ENCODE peak calls at places on chromosomes 2 and 18, in six cellular contexts. T is astrocyte, R is DND-41, H is uterus, P is endothelial cell of umbilical vein, Q is esophagus squamous epithelium. C is an unnamed sample.

GRCh38 chr18:46155652-46156051 is 51.5 kb downstream of the HAUS1 start:
- DNase-seq in T (peak; percentile 93), R (peak; percentile 86), H (no peak), P (no peak), Q (no peak), C (peak; percentile 85)

GRCh38 chr18:59556265-59556664 is 141.0 kb downstream of the CCBE1 start:
- DNase-seq in T (peak; percentile 62), R (no peak), H (no peak), P (no peak), Q (no peak), C (peak; percentile 75)

GRCh38 chr2:110114007-110114591 is 1.5 kb downstream of the MALL start:
- DNase-seq in T (no peak), R (peak; percentile 41), H (no peak), P (peak; percentile 59), Q (no peak), C (no peak)

GRCh38 chr2:238420878-238421694 is 5.6 kb upstream of the ASB1 start:
- DNase-seq in T (no peak), R (no peak), H (no peak), P (peak; percentile 82), Q (no peak), C (no peak)

GRCh38 chr2:86787701-86788100 is 3.0 kb downstream of the CD8A start:
- DNase-seq in T (no peak), R (no peak), H (no peak), P (no peak), Q (no peak), C (peak; percentile 29)

GRCh38 chr2:86160156-86160952 is 34.9 kb downstream of the IMMT start:
- DNase-seq in T (peak; percentile 10), R (no peak), H (no peak), P (no peak), Q (no peak), C (no peak)

GRCh38 chr2:43032248-43032893 is 194.0 kb downstream of the ZFP36L2 start:
- DNase-seq in T (no peak), R (no peak), H (peak; percentile 87), P (peak; percentile 33), Q (no peak), C (peak; percentile 78)

GRCh38 chr2:181077128-181077709 is 96.8 kb downstream of the UBE2E3 start:
- DNase-seq in T (peak; percentile 42), R (no peak), H (no peak), P (peak; percentile 56), Q (no peak), C (peak; percentile 77)

GRCh38 chr18:53799134-53799533 is 425.3 kb downstream of the MBD2 start:
- DNase-seq in T (peak; percentile 39), R (no peak), H (no peak), P (no peak), Q (no peak), C (peak; percentile 68)

GRCh38 chr18:43501099-43501498 is 223.8 kb upstream of the SYT4 start:
- DNase-seq in T (no peak), R (no peak), H (no peak), P (no peak), Q (no peak), C (no peak)

GRCh38 chr2:149050188-149050587 is 11.7 kb downstream of the LYPD6B start:
- DNase-seq in T (peak; percentile 25), R (no peak), H (no peak), P (no peak), Q (no peak), C (peak; percentile 17)

GRCh38 chr2:61255580-61256437 is 93.8 kb downstream of the C2orf74 start:
- DNase-seq in T (peak; percentile 91), R (no peak), H (no peak), P (peak; percentile 86), Q (no peak), C (peak; percentile 86)

GRCh38 chr2:192585418-192585817 is 390.7 kb upstream of the TMEFF2 start:
- DNase-seq in T (peak; percentile 12), R (no peak), H (no peak), P (no peak), Q (no peak), C (no peak)

GRCh38 chr2:112164876-112165275 is 26.7 kb downstream of the FBLN7 start:
- DNase-seq in T (no peak), R (no peak), H (no peak), P (no peak), Q (no peak), C (no peak)

GRCh38 chr18:12839057-12839525 is 44.9 kb downstream of the PTPN2 start:
- DNase-seq in T (no peak), R (no peak), H (no peak), P (no peak), Q (no peak), C (no peak)

GRCh38 chr2:237673130-237673921 is 45.9 kb downstream of the LRRFIP1 start:
- DNase-seq in T (peak; percentile 59), R (peak; percentile 90), H (no peak), P (peak; percentile 74), Q (peak; percentile 60), C (peak; percentile 56)

GRCh38 chr2:159879061-159879604 is 81.1 kb upstream of the CD302 start:
- DNase-seq in T (peak; percentile 66), R (no peak), H (peak; percentile 16), P (peak; percentile 6), Q (no peak), C (peak; percentile 78)

GRCh38 chr2:120442923-120443571 is 97.1 kb downstream of the INHBB start:
- DNase-seq in T (no peak), R (no peak), H (no peak), P (no peak), Q (no peak), C (no peak)

GRCh38 chr18:6628189-6628588 is 101.3 kb upstream of the ARHGAP28 start:
- DNase-seq in T (no peak), R (no peak), H (no peak), P (no peak), Q (no peak), C (peak; percentile 3)

GRCh38 chr2:113822087-113822805 is 65.8 kb upstream of the SLC35F5 start:
- DNase-seq in T (no peak), R (no peak), H (no peak), P (no peak), Q (no peak), C (no peak)

GRCh38 chr2:174337337-174338154 is 2.8 kb downstream of the SP9 start:
- DNase-seq in T (peak; percentile 52), R (peak; percentile 50), H (no peak), P (peak; percentile 46), Q (no peak), C (no peak)

DNA sequence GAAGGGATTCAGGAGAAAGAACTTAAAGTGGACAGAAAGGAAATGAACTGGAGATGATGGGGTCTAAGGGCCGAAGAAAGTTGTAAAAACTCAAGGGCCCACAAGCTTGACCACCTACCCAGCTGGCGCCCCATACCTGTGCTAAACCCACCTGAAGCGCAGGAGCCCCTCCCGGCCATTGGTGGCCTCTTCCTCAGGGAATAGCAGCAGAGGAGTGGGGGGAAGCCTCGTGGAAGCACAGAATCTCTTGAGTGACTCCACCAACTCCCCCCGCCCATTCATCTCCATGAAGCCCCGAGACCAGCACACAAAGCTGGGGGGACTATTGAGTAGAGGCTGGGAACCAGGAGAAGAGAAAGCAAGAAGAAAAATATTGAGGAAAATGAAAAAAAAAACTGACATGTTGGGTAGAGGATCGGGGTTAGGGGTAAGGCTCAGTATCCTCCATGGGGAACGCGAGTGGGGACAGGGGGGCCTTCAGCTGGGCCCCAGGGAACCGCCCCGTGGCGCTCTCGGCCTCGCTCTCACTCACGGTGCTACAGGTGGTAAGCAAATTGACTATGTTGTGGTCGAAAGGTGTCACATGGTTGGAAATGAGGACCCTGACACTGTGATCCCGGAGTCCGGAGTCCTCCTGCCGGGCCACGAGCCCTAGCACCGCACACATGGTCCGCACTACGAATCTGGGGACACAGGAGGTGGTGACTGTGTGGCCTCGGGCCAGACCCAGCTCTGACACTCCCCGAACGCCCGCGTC is 728 bp downstream of the AUP1 start:
- DNase-seq in T (no peak), R (no peak), H (no peak), P (no peak), Q (no peak), C (no peak)
- TF ChIP-seq CTCF in T (no peak), R (peak; percentile 13), H (no peak), P (no peak), Q (no peak), C (no peak)

GRCh38 chr2:68418419-68418818 is 48.7 kb downstream of the FBXO48 start:
- DNase-seq in T (no peak), R (no peak), H (no peak), P (no peak), Q (no peak), C (no peak)

GRCh38 chr2:68417931-68418330 is 49.2 kb downstream of the FBXO48 start:
- DNase-seq in T (no peak), R (no peak), H (no peak), P (no peak), Q (no peak), C (no peak)

GRCh38 chr2:68416081-68416675 is 50.9 kb downstream of the FBXO48 start:
- DNase-seq in T (no peak), R (no peak), H (no peak), P (no peak), Q (no peak), C (no peak)

GRCh38 chr2:68420254-68420910 is 46.7 kb downstream of the FBXO48 start:
- DNase-seq in T (no peak), R (peak; percentile 41), H (no peak), P (no peak), Q (no peak), C (peak; percentile 31)

GRCh38 chr2:68418855-68419254 is 48.2 kb downstream of the FBXO48 start:
- DNase-seq in T (no peak), R (peak; percentile 44), H (no peak), P (no peak), Q (no peak), C (no peak)
- H3K4me3 ChIP-seq in T (no peak overlapping the region), R (no peak overlapping the region), H (no peak overlapping the region), P (no peak overlapping the region), Q (no peak overlapping the region), C (no peak overlapping the region)

GRCh38 chr2:178882666-178883440 is 75.6 kb upstream of the TTN start:
- DNase-seq in T (peak; percentile 86), R (no peak), H (no peak), P (peak; percentile 95), Q (no peak), C (peak; percentile 84)

GRCh38 chr2:178874529-178875240 is 67.5 kb upstream of the TTN start:
- DNase-seq in T (no peak), R (no peak), H (no peak), P (no peak), Q (no peak), C (peak; percentile 49)

GRCh38 chr2:178873912-178874311 is 66.7 kb upstream of the TTN start:
- DNase-seq in T (no peak), R (no peak), H (no peak), P (no peak), Q (no peak), C (no peak)

GRCh38 chr2:178880257-178880656 is 73.0 kb upstream of the TTN start:
- DNase-seq in T (no peak), R (no peak), H (no peak), P (no peak), Q (no peak), C (no peak)

DNA sequence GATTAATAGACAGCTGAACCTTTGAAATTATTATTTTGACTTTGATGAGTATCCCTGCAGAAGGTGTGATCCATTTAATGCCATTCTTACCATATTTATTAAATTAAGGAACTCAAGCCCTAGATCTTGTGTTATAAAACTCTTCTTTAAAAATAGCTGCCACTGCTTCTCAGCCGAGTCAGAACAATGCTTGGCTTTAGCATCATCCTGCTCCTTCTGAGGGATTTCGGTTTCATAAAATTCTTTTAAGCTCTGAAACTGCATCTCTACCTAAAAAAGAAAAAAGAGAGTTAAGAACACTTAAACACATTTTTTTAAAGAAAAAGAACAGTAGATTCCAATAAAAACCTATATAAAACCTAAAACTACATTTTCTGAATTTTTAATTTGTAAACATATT is 70.7 kb upstream of the TTN start:
- DNase-seq in T (no peak), R (no peak), H (no peak), P (no peak), Q (no peak), C (no peak)
- TF ChIP-seq CTCF in T (no peak), R (no peak), H (no peak), P (no peak), Q (no peak), C (no peak)

GRCh38 chr2:219060821-219061791 is at the start of gene IHH:
- DNase-seq in T (no peak), R (no peak), H (no peak), P (no peak), Q (no peak), C (no peak)
- H3K4me3 ChIP-seq in T (no peak within 1 kb of the TSS), R (no peak within 1 kb of the TSS), H (no peak within 1 kb of the TSS), P (no peak within 1 kb of the TSS), Q (peak within 1 kb of the TSS; percentile 57), C (no peak within 1 kb of the TSS)